ENCODE peak calls at places on chromosomes 2 and 18, in seven cellular contexts. C, L, N, Y, K, X and H are unnamed samples.

GRCh38 chr18:52348209-52348608 is 8.2 kb downstream of the DCC start:
- DNase-seq in Y (no peak), X (no peak), K (peak), N (no peak), L (peak), C (peak), H (no peak)

GRCh38 chr18:34901299-34901698 is 139.9 kb upstream of the MAPRE2 start:
- DNase-seq in K (no peak), L (no peak), N (no peak), X (no peak), Y (peak), C (no peak), H (no peak)

GRCh38 chr2:173359231-173359630 is 4.6 kb downstream of the CDCA7 start:
- DNase-seq in N (no peak), C (no peak), X (peak), Y (peak), L (no peak), K (no peak), H (no peak)

GRCh38 chr2:129229830-129230441 is 749.5 kb upstream of the RAB6C start:
- DNase-seq in N (no peak), K (no peak), Y (no peak), X (no peak), L (no peak), C (no peak), H (no peak)

GRCh38 chr2:180520206-180520605 is 460.2 kb upstream of the UBE2E3 start:
- DNase-seq in N (no peak), Y (peak), C (peak), L (no peak), K (no peak), X (no peak), H (peak)

GRCh38 chr2:72220170-72220569 is 72.5 kb upstream of the CYP26B1 start:
- DNase-seq in N (peak), C (peak), K (peak), Y (no peak), X (no peak), L (peak), H (no peak)

GRCh38 chr18:26386421-26386820 is 160.2 kb downstream of the TAF4B start:
- DNase-seq in X (no peak), C (no peak), N (no peak), Y (no peak), K (no peak), L (no peak), H (no peak)

GRCh38 chr2:150312271-150312670 is 175.2 kb downstream of the RND3 start:
- DNase-seq in L (no peak), K (no peak), C (no peak), N (no peak), Y (no peak), X (no peak), H (no peak)

GRCh38 chr2:240688563-240688919 is 3.1 kb upstream of the AQP12A start:
- DNase-seq in K (no peak), N (no peak), L (peak), Y (no peak), C (no peak), X (no peak), H (no peak)

GRCh38 chr2:60553496-60553991 is at the start of gene BCL11A:
- DNase-seq in N (no peak), Y (peak), X (peak), K (peak), L (peak), C (peak), H (peak)

GRCh38 chr2:30514134-30514860 is 67.3 kb downstream of the LCLAT1 start:
- DNase-seq in Y (peak), K (no peak), N (no peak), X (no peak), L (no peak), C (peak), H (peak)

GRCh38 chr2:233020454-233020853 is 7.4 kb upstream of the NGEF start:
- DNase-seq in C (no peak), K (no peak), X (no peak), L (no peak), N (no peak), Y (no peak), H (no peak)

GRCh38 chr2:133326651-133327397 is 241.4 kb downstream of the NCKAP5 start:
- DNase-seq in X (no peak), Y (peak), N (no peak), L (no peak), K (no peak), C (peak), H (peak)

GRCh38 chr2:101160454-101160853 is 9.3 kb upstream of the TBC1D8 start:
- DNase-seq in C (no peak), X (no peak), N (no peak), L (no peak), K (no peak), Y (peak), H (peak)

GRCh38 chr2:208037564-208038487 is 12.5 kb upstream of the PLEKHM3 start:
- DNase-seq in C (peak), L (no peak), N (no peak), K (no peak), X (peak), Y (no peak), H (no peak)

GRCh38 chr18:55489742-55490055 is 98.3 kb downstream of the TCF4 start:
- DNase-seq in L (no peak), X (no peak), C (no peak), K (no peak), Y (peak), N (no peak), H (no peak)

GRCh38 chr2:159246325-159246988 is 40.0 kb downstream of the WDSUB1 start:
- DNase-seq in N (no peak), X (no peak), K (no peak), C (no peak), Y (no peak), L (no peak), H (no peak)

GRCh38 chr18:77007251-77007650 is 125.3 kb downstream of the MBP start:
- DNase-seq in C (no peak), K (no peak), Y (no peak), X (no peak), L (no peak), N (no peak), H (no peak)

GRCh38 chr2:146997488-146997887 is 847.3 kb upstream of the ACVR2A start:
- DNase-seq in L (no peak), C (no peak), X (no peak), N (no peak), K (no peak), Y (no peak), H (no peak)

GRCh38 chr2:173488861-173489260 is 134.2 kb downstream of the CDCA7 start:
- DNase-seq in C (no peak), L (no peak), X (no peak), K (no peak), Y (no peak), N (no peak), H (no peak)

GRCh38 chr2:237875234-237876055 is 16.0 kb downstream of the RAMP1 start:
- DNase-seq in K (no peak), N (no peak), C (no peak), L (no peak), X (no peak), Y (no peak), H (no peak)

GRCh38 chr2:173990970-173991819 is 26.0 kb upstream of the SP3 start:
- DNase-seq in X (no peak), K (no peak), L (no peak), N (no peak), Y (peak), C (no peak), H (no peak)

GRCh38 chr2:85277416-85278158 is 50.2 kb downstream of the TGOLN2 start:
- DNase-seq in K (no peak), C (no peak), L (no peak), N (no peak), X (no peak), Y (peak), H (peak)

GRCh38 chr2:233832869-233833812 is 21.2 kb downstream of the HJURP start:
- DNase-seq in C (peak), Y (peak), X (no peak), L (peak), K (peak), N (peak), H (peak)

GRCh38 chr18:21714472-21714871 is 9.9 kb upstream of the ABHD3 start:
- DNase-seq in Y (no peak), X (no peak), L (no peak), C (no peak), K (no peak), N (no peak), H (no peak)

GRCh38 chr2:95074663-95075439 is 46.8 kb downstream of the MRPS5 start:
- DNase-seq in L (no peak), X (no peak), K (no peak), Y (no peak), N (no peak), C (no peak), H (no peak)

GRCh38 chr2:29527947-29528346 is 393.4 kb downstream of the ALK start:
- DNase-seq in C (no peak), K (no peak), Y (no peak), N (no peak), X (no peak), L (no peak), H (no peak)

GRCh38 chr2:31258351-31258750 is 24.4 kb downstream of the EHD3 start:
- DNase-seq in Y (no peak), C (no peak), N (no peak), X (no peak), L (no peak), K (no peak), H (no peak)

GRCh38 chr18:32469190-32469611 is 1.5 kb downstream of the GAREM1 start:
- DNase-seq in K (no peak), L (no peak), Y (peak), X (peak), C (peak), N (peak), H (peak)

GRCh38 chr2:35462226-35462983 is 893.2 kb upstream of the CRIM1 start:
- DNase-seq in X (no peak), Y (no peak), C (peak), L (no peak), K (no peak), N (no peak), H (peak)

GRCh38 chr18:61946449-61946848 is 53.6 kb upstream of the RNF152 start:
- DNase-seq in N (no peak), K (no peak), C (no peak), X (no peak), L (no peak), Y (peak), H (peak)

GRCh38 chr2:24857741-24858140 is 62.3 kb downstream of the ADCY3 start:
- DNase-seq in Y (no peak), N (no peak), C (no peak), L (no peak), K (no peak), X (no peak), H (no peak)

GRCh38 chr2:223414646-223415045 is 187.5 kb downstream of the SCG2 start:
- DNase-seq in L (no peak), X (peak), K (no peak), C (no peak), Y (peak), N (no peak), H (no peak)

GRCh38 chr2:109527079-109527478 is 86.7 kb downstream of the SEPTIN10 start:
- DNase-seq in L (no peak), C (no peak), Y (no peak), X (no peak), K (no peak), N (no peak), H (no peak)

GRCh38 chr2:5145053-5145452 is 547.1 kb upstream of the SOX11 start:
- DNase-seq in K (no peak), L (no peak), X (no peak), Y (no peak), C (no peak), N (no peak), H (no peak)

GRCh38 chr2:5144159-5144558 is 548.0 kb upstream of the SOX11 start:
- DNase-seq in X (no peak), N (no peak), K (no peak), Y (no peak), C (no peak), L (no peak), H (no peak)

GRCh38 chr2:5145801-5146200 is 546.4 kb upstream of the SOX11 start:
- DNase-seq in X (no peak), L (no peak), Y (no peak), C (no peak), N (no peak), K (no peak), H (no peak)

GRCh38 chr2:5150871-5151270 is 541.3 kb upstream of the SOX11 start:
- DNase-seq in K (no peak), L (no peak), C (no peak), N (no peak), Y (no peak), X (no peak), H (no peak)

GRCh38 chr2:5148392-5149085 is 543.6 kb upstream of the SOX11 start:
- DNase-seq in L (no peak), N (no peak), K (no peak), C (no peak), Y (no peak), X (no peak), H (no peak)
- H3K23ac ChIP-seq in L (no peak), N (no peak), K (no peak), C (no peak), Y (no peak), X (no peak), H (no peak)

GRCh38 chr2:236440110-236440881 is 129.3 kb upstream of the ACKR3 start:
- DNase-seq in K (no peak), C (no peak), N (no peak), L (no peak), Y (no peak), X (no peak), H (no peak)
- H3K23ac ChIP-seq in K (no peak), C (no peak), N (no peak), L (no peak), Y (no peak), X (no peak), H (no peak)

GRCh38 chr2:138564586-138565250 is 63.1 kb downstream of the SPOPL start:
- DNase-seq in L (no peak), C (no peak), K (no peak), N (no peak), Y (peak), X (no peak), H (no peak)

GRCh38 chr2:138554123-138554522 is 52.6 kb downstream of the SPOPL start:
- DNase-seq in C (no peak), K (no peak), L (no peak), X (no peak), Y (no peak), N (no peak), H (no peak)

GRCh38 chr2:138565251-138565598 is 63.7 kb downstream of the SPOPL start:
- DNase-seq in N (no peak), Y (no peak), C (no peak), K (no peak), X (no peak), L (no peak), H (no peak)

GRCh38 chr2:138559648-138560047 is 58.1 kb downstream of the SPOPL start:
- DNase-seq in N (no peak), L (no peak), C (no peak), X (no peak), K (no peak), Y (no peak), H (peak)
- H3K23ac ChIP-seq in N (no peak), L (no peak), C (no peak), X (no peak), K (no peak), Y (no peak), H (no peak)

GRCh38 chr2:51624995-51625394 is 593.1 kb upstream of the NRXN1 start:
- DNase-seq in C (peak), K (no peak), Y (peak), N (no peak), X (no peak), L (no peak), H (peak)

DNA sequence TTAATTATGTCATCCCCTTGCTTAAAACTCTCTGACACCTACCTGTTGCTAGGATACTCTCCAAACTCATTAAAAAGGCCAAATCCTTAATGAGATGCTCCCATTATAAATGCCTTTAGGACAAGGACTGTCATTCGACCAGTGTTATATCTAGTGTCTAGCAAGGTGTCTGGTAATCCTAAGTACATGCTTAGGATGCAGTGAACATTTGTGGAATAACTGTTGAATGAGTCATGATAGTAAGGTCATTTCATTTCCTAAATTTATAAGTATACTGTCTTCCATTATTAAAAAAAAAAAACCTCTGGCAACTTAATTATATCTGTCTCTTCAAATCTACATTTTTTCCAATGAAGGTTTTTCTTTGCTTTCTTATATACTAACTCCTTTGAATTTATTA is 588.9 kb upstream of the NRXN1 start:
- DNase-seq in X (no peak), L (no peak), Y (peak), K (no peak), C (peak), N (no peak), H (no peak)
- H3K23ac ChIP-seq in X (no peak), L (no peak), Y (no peak), K (no peak), C (no peak), N (no peak), H (no peak)

GRCh38 chr2:230796280-230796862 is 68.4 kb upstream of the ITM2C start:
- DNase-seq in N (no peak), C (peak), X (no peak), K (no peak), Y (peak), L (no peak), H (peak)

GRCh38 chr2:230795856-230796255 is 68.9 kb upstream of the ITM2C start:
- DNase-seq in C (no peak), X (no peak), K (no peak), Y (no peak), L (no peak), N (no peak), H (no peak)

GRCh38 chr2:230794472-230794871 is 70.3 kb upstream of the ITM2C start:
- DNase-seq in X (peak), C (no peak), L (no peak), N (no peak), Y (peak), K (no peak), H (peak)

GRCh38 chr2:230797515-230798495 is 66.9 kb upstream of the ITM2C start:
- DNase-seq in K (no peak), L (no peak), X (peak), Y (peak), N (no peak), C (no peak), H (peak)

GRCh38 chr2:230798769-230799399 is 65.9 kb upstream of the ITM2C start:
- DNase-seq in K (no peak), N (peak), C (peak), L (no peak), X (peak), Y (peak), H (peak)
- H3K23ac ChIP-seq in K (no peak), N (no peak), C (no peak), L (no peak), X (no peak), Y (no peak), H (no peak)

GRCh38 chr2:3449936-3450335 is 69.4 kb downstream of the ADI1 start:
- DNase-seq in N (no peak), K (no peak), L (peak), X (no peak), Y (no peak), C (no peak), H (no peak)
- H3K23ac ChIP-seq in N (no peak), K (no peak), L (no peak), X (no peak), Y (no peak), C (no peak), H (no peak)